ENCODE peak calls at places on chromosomes 11 and 22, in four cellular contexts. U is neural progenitor cell; H is NCI-H1417; B is stimulated activated CD8-positive, alpha-beta memory T cell treated with anti-CD3 and anti-CD28 coated beads, Interleukin-12 subunit alpha, Interleukin-12 subunit beta, amount 100 ng/mL, for 1 hour. W is an unnamed sample.

GRCh38 chr11:86141645-86142569 is 73.0 kb upstream of the PICALM start:
- DNase-seq in H (no peak), U (no peak), B (no peak), W (no peak)

GRCh38 chr11:22317656-22318055 is 20.5 kb upstream of the SLC17A6 start:
- DNase-seq in B (no peak), U (no peak), H (no peak), W (no peak)

GRCh38 chr22:38784035-38784434 is 9.9 kb downstream of the DNAL4 start:
- DNase-seq in U (no peak), B (no peak), H (no peak), W (no peak)

GRCh38 chr22:46584081-46584903 is 35.9 kb upstream of the GRAMD4 start:
- DNase-seq in B (no peak), H (peak), U (peak), W (no peak)

GRCh38 chr11:921921-922678 is 3.6 kb upstream of the AP2A2 start:
- DNase-seq in B (no peak), U (peak), H (peak), W (no peak)

GRCh38 chr22:35528967-35529366 is 11.7 kb upstream of the RASD2 start:
- DNase-seq in B (no peak), U (no peak), H (no peak), W (no peak)

GRCh38 chr11:704799-705645 is 1.0 kb upstream of the EPS8L2 start:
- DNase-seq in B (no peak), H (no peak), U (no peak), W (no peak)

GRCh38 chr11:19079643-19080440 is 19.3 kb upstream of the MRGPRX2 start:
- DNase-seq in B (no peak), U (no peak), H (no peak), W (no peak)

GRCh38 chr11:19382131-19382611 is 141.4 kb upstream of the E2F8 start:
- DNase-seq in H (no peak), B (no peak), U (peak), W (no peak)

GRCh38 chr11:128917144-128917684 is 25.5 kb downstream of the TP53AIP1 start:
- DNase-seq in B (no peak), H (no peak), U (no peak), W (no peak)

GRCh38 chr22:45887202-45888131 is 89.5 kb downstream of the WNT7B start:
- DNase-seq in U (no peak), B (no peak), H (no peak), W (no peak)

GRCh38 chr11:60777572-60777971 is 7.6 kb upstream of the MS4A10 start:
- DNase-seq in B (no peak), H (no peak), U (no peak), W (no peak)

GRCh38 chr11:34680206-34680605 is 59.3 kb downstream of the EHF start:
- DNase-seq in U (no peak), B (no peak), H (peak), W (no peak)

GRCh38 chr22:19629331-19629719 is 85.0 kb upstream of the SEPTIN5 start:
- DNase-seq in U (no peak), B (no peak), H (no peak), W (no peak)

GRCh38 chr11:72223615-72224586 is 666 bp upstream of the INPPL1 start:
- DNase-seq in B (peak), H (peak), U (peak), W (peak)

GRCh38 chr11:66559141-66559861 is 9.1 kb downstream of the CTSF start:
- DNase-seq in U (no peak), H (peak), B (no peak), W (peak)

GRCh38 chr11:95443386-95443785 is 212.4 kb upstream of the SESN3 start:
- DNase-seq in U (no peak), H (no peak), B (no peak), W (peak)

GRCh38 chr11:118226294-118226693 is 1.5 kb upstream of the JAML start:
- DNase-seq in U (no peak), H (no peak), B (no peak), W (no peak)

GRCh38 chr22:46487318-46487717 is 50.1 kb downstream of the CELSR1 start:
- DNase-seq in H (no peak), U (no peak), B (no peak), W (no peak)

GRCh38 chr11:48093323-48093722 is 113.0 kb downstream of the PTPRJ start:
- DNase-seq in H (no peak), B (no peak), U (no peak), W (no peak)

GRCh38 chr11:128021304-128022006 is 565.9 kb downstream of the ETS1 start:
- DNase-seq in H (peak), U (peak), B (no peak), W (no peak)

GRCh38 chr22:48952256-48953102 is 875.2 kb downstream of the BRD1 start:
- DNase-seq in B (no peak), H (no peak), U (no peak), W (no peak)

GRCh38 chr11:47186076-47186936 is at the start of gene PACSIN3:
- DNase-seq in H (peak), U (peak), B (no peak), W (peak)

GRCh38 chr11:2382129-2382517 is 5.0 kb downstream of the CD81 start:
- DNase-seq in B (no peak), H (peak), U (no peak), W (no peak)

GRCh38 chr11:130476200-130476921 is 27.9 kb downstream of the ADAMTS15 start:
- DNase-seq in H (no peak), B (no peak), U (no peak), W (no peak)

GRCh38 chr11:73390601-73391565 is 14.7 kb downstream of the RELT start:
- DNase-seq in B (no peak), H (no peak), U (no peak), W (no peak)

GRCh38 chr11:94794287-94795168 is 26.4 kb downstream of the AMOTL1 start:
- DNase-seq in H (no peak), B (no peak), U (no peak), W (no peak)

GRCh38 chr11:90476442-90477007 is 253.7 kb upstream of the CHORDC1 start:
- DNase-seq in U (peak), B (no peak), H (peak), W (no peak)

GRCh38 chr22:49999063-49999900 is 13.3 kb downstream of the IL17REL start:
- DNase-seq in H (no peak), B (no peak), U (peak), W (peak)

GRCh38 chr11:116035972-116036371 is 531.8 kb upstream of the CADM1 start:
- DNase-seq in B (no peak), H (peak), U (no peak), W (no peak)

GRCh38 chr11:64998690-64999431 is 2.1 kb upstream of the BATF2 start:
- DNase-seq in B (no peak), H (peak), U (no peak), W (no peak)

GRCh38 chr11:34147581-34147980 is 42.2 kb downstream of the NAT10 start:
- DNase-seq in B (no peak), U (no peak), H (no peak), W (no peak)